ENCODE peak calls at places on chromosome X, in eight cellular contexts. T, Q, P, B, Z, A, S and W are unnamed samples. For H3K4me1 and H3K27me3, the result is how much of the 10 kb centered on the place peaks cover.

GRCh38 chrX:64377753-64378152 is 17.5 kb downstream of the MTMR8 start:
- DNase-seq in P (no peak), B (no peak), A (no peak), S (no peak), T (no peak), Q (no peak), Z (no peak), W (no peak)

GRCh38 chrX:1323315-1323714 is 13.3 kb upstream of the IL3RA start:
- DNase-seq in S (peak), B (peak), Q (peak), T (no peak), A (peak), P (peak), Z (peak), W (peak)

GRCh38 chrX:46788902-46789301 is 30.0 kb upstream of the SLC9A7 start:
- DNase-seq in Q (no peak), P (no peak), S (peak), Z (no peak), A (no peak), B (no peak), T (peak), W (no peak)

GRCh38 chrX:83535417-83536244 is 27.5 kb downstream of the POU3F4 start:
- DNase-seq in Z (no peak), B (no peak), T (peak), Q (peak), P (no peak), S (no peak), A (no peak), W (no peak)

GRCh38 chrX:19347916-19348315 is 4.2 kb downstream of the PDHA1 start:
- DNase-seq in T (no peak), P (no peak), Q (no peak), A (no peak), B (no peak), S (no peak), Z (no peak), W (no peak)

GRCh38 chrX:153981771-153982533 is 9.4 kb downstream of the TMEM187 start:
- DNase-seq in A (peak), S (no peak), Q (peak), P (peak), B (no peak), T (no peak), Z (peak), W (peak)

GRCh38 chrX:115452256-115452655 is 108.7 kb upstream of the PLS3 start:
- DNase-seq in T (peak), S (no peak), A (no peak), P (no peak), Z (no peak), Q (no peak), B (peak), W (no peak)

GRCh38 chrX:150202641-150203248 is 160.4 kb upstream of the MAMLD1 start:
- DNase-seq in P (no peak), B (no peak), Z (no peak), Q (no peak), S (no peak), T (no peak), A (no peak), W (no peak)

GRCh38 chrX:66074920-66075879 is 35.3 kb upstream of the VSIG4 start:
- DNase-seq in Q (no peak), B (peak), Z (peak), P (peak), T (no peak), A (peak), S (no peak), W (peak)

GRCh38 chrX:13164611-13165010 is 120.2 kb upstream of the FAM9C start:
- DNase-seq in S (peak), Q (no peak), T (no peak), Z (no peak), B (no peak), A (no peak), P (no peak), W (no peak)

DNA sequence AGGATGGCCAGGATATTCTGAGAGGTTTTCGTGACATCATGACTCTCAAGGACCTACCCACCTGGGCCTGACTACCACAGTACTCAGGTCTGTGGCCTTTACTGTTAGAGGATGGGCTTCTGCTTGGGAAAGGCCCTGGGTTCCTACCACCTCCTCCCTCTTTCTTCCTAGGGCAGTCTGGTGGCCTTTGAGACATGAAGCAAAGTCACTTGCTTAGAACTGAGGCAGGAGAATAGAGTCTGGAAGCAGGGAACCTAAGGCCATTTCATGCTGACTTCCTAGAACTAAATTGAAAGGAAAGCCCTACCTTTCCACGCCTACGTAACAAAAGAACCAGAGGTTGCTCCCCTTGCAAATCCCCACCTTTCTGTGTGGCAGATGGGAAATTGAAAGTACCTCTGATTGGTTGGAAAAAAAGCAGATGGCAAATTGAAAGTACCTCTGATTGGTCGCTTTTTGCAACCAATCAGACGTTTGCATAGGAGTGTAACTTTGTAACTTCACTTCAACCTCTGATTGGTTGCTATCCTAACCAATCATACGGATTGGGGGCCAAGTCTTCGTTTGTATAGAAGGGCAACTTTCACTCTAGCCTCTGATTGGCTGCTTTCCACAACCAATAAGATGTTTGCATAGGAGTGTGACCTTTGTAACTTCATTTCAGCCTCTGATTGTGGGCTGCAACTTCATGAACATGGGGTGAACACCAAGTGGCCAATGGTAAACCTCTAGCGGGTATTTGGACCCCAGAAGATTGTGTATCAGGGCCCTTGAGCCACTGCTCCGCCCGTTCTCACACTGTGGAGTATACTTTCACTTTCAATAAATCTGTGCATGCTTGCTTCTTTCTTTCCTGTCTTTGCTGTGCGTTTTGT is 9.9 kb upstream of the AKAP14 start:
- DNase-seq in P (no peak), Z (no peak), T (no peak), S (no peak), Q (peak), A (no peak), B (peak), W (no peak)
- H3K27ac ChIP-seq in P (no peak), Z (no peak), T (no peak), S (no peak), Q (peak), A (no peak), B (no peak), W (no peak)

GRCh38 chrX:9569875-9570274 is 105.0 kb downstream of the TBL1X start:
- DNase-seq in Z (no peak), T (peak), P (no peak), B (no peak), S (no peak), Q (no peak), A (no peak), W (no peak)

GRCh38 chrX:9577555-9577954 is 112.7 kb downstream of the TBL1X start:
- DNase-seq in B (no peak), S (no peak), P (no peak), A (no peak), T (no peak), Z (no peak), Q (no peak), W (no peak)

GRCh38 chrX:9578083-9578779 is 113.4 kb downstream of the TBL1X start:
- DNase-seq in P (no peak), A (no peak), T (no peak), B (no peak), Z (no peak), Q (no peak), S (no peak), W (no peak)

GRCh38 chrX:9576059-9576458 is 111.2 kb downstream of the TBL1X start:
- DNase-seq in Q (no peak), T (no peak), A (no peak), Z (no peak), P (no peak), S (no peak), B (no peak), W (no peak)

DNA sequence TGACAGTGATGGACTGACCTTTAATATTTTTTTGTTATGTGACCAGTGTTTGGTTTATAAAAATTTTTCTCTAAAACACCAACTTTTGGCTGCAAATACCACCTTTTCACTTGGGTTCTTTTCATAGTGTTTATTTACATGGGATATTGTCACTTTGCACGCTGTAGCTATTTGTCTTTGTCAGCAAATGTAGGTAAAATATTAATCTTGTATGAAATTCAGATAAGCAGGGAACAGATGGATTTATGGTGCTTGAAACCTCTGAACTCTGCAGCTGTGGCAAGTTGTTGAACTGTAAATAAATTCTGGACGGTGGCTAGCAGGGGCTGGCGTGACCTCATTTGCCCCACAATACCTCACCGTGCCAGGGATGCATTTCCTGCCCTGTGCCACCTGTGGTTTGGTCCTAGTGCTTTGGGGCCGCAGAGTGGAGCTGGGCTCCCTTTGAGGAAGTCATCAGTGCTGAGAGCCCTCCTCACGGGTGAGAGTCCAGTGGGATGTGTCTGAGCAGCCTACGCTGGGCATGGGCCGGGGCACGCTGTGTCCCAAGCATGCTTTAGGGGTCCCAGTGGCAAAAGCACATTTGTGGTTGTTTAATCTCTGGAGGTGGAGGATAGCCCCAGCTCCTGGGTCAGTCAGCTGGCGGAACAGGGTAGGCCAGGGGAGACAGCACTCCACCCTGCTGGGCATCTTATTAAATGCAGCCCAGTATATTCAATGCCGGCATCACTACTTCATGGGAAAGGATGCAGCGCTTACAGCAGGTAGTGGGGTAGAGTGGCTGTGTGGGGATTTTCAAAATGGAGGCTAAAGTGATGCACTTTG is 108.6 kb downstream of the TBL1X start:
- DNase-seq in P (no peak), S (peak), Q (no peak), B (no peak), T (no peak), Z (no peak), A (no peak), W (no peak)
- H3K4me1 ChIP-seq in P (under half), S (under half), Q (under half), B (under half), T (under half), Z (under half), A (under half), W (under half)

GRCh38 chrX:109959356-109959871 is 43.5 kb upstream of the TMEM164 start:
- DNase-seq in P (no peak), T (no peak), Q (peak), B (peak), S (no peak), A (no peak), Z (no peak), W (no peak)
- H3K27me3 ChIP-seq in P (under half), T (under half), Q (under half), B (under half), S (under half), A (under half), Z (under half), W (under half)

GRCh38 chrX:120740072-120740471 is 110.2 kb upstream of the C1GALT1C1 start:
- DNase-seq in P (no peak), S (no peak), A (no peak), Z (no peak), Q (no peak), T (no peak), B (no peak), W (no peak)

GRCh38 chrX:120739300-120739699 is 109.4 kb upstream of the C1GALT1C1 start:
- DNase-seq in B (no peak), P (no peak), S (no peak), A (no peak), Q (peak), Z (no peak), T (no peak), W (no peak)

GRCh38 chrX:120743266-120743665 is 113.4 kb upstream of the C1GALT1C1 start:
- DNase-seq in S (no peak), A (no peak), Q (no peak), T (no peak), B (no peak), Z (no peak), P (no peak), W (no peak)

GRCh38 chrX:120736989-120737388 is 107.1 kb upstream of the C1GALT1C1 start:
- DNase-seq in P (no peak), A (no peak), B (peak), S (no peak), Q (no peak), T (peak), Z (no peak), W (no peak)

DNA sequence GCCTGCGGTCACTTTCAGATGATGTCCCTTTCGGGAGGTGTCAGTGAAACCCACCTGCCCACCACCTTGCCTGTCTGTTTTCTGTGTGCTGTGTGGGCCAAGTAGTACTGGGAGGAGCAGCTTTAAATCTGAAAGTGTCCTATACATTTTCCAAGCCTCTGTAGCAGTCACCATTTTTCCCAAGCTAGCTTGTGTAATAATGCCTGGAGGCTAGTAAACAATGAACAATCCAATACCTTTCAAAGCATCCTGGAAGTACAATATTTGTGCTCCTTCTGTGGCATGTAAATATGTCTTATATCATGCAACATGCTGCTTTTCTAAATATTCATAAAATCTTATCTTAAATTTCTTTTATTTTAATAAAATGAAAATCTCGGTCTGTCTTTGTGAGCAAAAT is 111.6 kb upstream of the C1GALT1C1 start:
- DNase-seq in P (no peak), Z (no peak), S (no peak), B (peak), Q (no peak), T (no peak), A (no peak), W (no peak)
- H3K27ac ChIP-seq in P (no peak), Z (no peak), S (no peak), B (peak), Q (no peak), T (no peak), A (no peak), W (no peak)

GRCh38 chrX:112967903-112968302 is 127.3 kb upstream of the AMOT start:
- DNase-seq in Q (no peak), T (no peak), A (no peak), S (no peak), P (no peak), B (no peak), Z (no peak), W (no peak)

GRCh38 chrX:112967341-112967740 is 126.7 kb upstream of the AMOT start:
- DNase-seq in Q (no peak), B (no peak), T (peak), P (no peak), S (no peak), Z (no peak), A (no peak), W (no peak)

DNA sequence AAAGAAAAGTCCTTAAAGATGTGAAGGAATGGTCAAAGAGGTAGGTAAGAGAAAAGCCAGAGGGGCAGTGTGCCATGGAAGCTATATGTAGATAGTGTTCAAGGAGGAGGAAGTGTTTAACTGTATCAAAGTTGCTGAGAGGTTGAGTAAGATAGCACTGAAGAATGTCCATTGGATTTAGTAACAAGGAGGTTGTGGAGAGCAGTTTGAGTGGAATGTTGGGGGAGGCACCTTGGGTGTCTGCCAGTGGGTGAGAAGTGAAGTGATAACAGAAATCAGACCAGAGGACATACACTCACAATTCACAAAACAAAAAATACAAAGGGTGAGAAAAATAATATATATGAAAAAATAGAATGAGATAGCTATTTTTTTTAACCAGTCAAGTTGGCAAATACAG is 121.3 kb upstream of the AMOT start:
- DNase-seq in S (no peak), Q (no peak), P (no peak), T (peak), A (no peak), Z (no peak), B (no peak), W (no peak)
- H3K4me1 ChIP-seq in S (under half), Q (under half), P (under half), T (under half), A (under half), Z (under half), B (under half), W (under half)